ENCODE peak calls at places on chromosomes 6 and 20, in six cellular contexts. J, R, U, G, W and K are unnamed samples.

GRCh38 chr20:59493926-59494325 is 110.4 kb upstream of the PHACTR3 start:
- DNase-seq in G (no peak), U (no peak), J (no peak), R (no peak), W (no peak), K (no peak)

GRCh38 chr6:35079311-35080000 is 61.7 kb downstream of the TCP11 start:
- DNase-seq in U (no peak), J (no peak), W (no peak), R (no peak), G (no peak), K (no peak)

GRCh38 chr6:105273589-105273988 is 93.8 kb upstream of the POPDC3 start:
- DNase-seq in U (no peak), J (no peak), W (no peak), R (no peak), G (no peak), K (no peak)

GRCh38 chr6:89655122-89655521 is 16.6 kb upstream of the LYRM2 start:
- DNase-seq in W (no peak), U (no peak), R (no peak), G (no peak), J (no peak), K (no peak)

GRCh38 chr6:34553750-34554149 is 2.4 kb downstream of the SPDEF start:
- DNase-seq in J (no peak), G (no peak), W (no peak), R (no peak), U (no peak), K (no peak)

GRCh38 chr6:110493253-110493800 is 16.9 kb upstream of the SLC22A16 start:
- DNase-seq in J (no peak), G (no peak), U (no peak), R (no peak), W (no peak), K (no peak)

GRCh38 chr6:133240511-133241087 is 558 bp upstream of the EYA4 start:
- DNase-seq in W (no peak), G (no peak), R (peak), U (no peak), J (no peak), K (no peak)

GRCh38 chr6:118281291-118281690 is 266.8 kb upstream of the PLN start:
- DNase-seq in R (no peak), J (no peak), W (no peak), G (no peak), U (no peak), K (no peak)

GRCh38 chr6:7939186-7939863 is 28.7 kb upstream of the TXNDC5 start:
- DNase-seq in U (no peak), R (no peak), G (no peak), W (no peak), J (no peak), K (no peak)